ENCODE peak calls at places on chromosomes 16 and 17, in nine cellular contexts. V is CD4-positive, alpha-beta memory T cell; C is heart left ventricle; N is aorta; P is AG04450; U is HepG2; K is stomach; A is cardiac muscle cell; R is A673. E is an unnamed sample.

GRCh38 chr16:66414891-66415290 is 12.2 kb upstream of the BEAN1 start:
- DNase-seq in V (no peak), C (no peak), N (no peak), P (no peak), U (no peak), K (no peak), A (no peak), R (no peak), E (no peak)

GRCh38 chr16:68085259-68086071 is at the start of gene NFATC3:
- DNase-seq in V (peak), C (peak), N (peak), P (peak), U (peak), K (peak), A (peak), R (peak), E (peak)

GRCh38 chr17:57919912-57920311 is 35.3 kb downstream of the CUEDC1 start:
- DNase-seq in V (no peak), C (no peak), N (no peak), P (no peak), U (no peak), K (no peak), A (no peak), R (no peak), E (no peak)

GRCh38 chr17:66837883-66838665 is 3.2 kb downstream of the CACNG5 start:
- DNase-seq in V (no peak), C (no peak), N (no peak), P (no peak), U (no peak), K (no peak), A (no peak), R (no peak), E (no peak)

GRCh38 chr17:35750526-35751395 is 2.3 kb downstream of the GAS2L2 start:
- DNase-seq in V (no peak), C (no peak), N (no peak), P (no peak), U (no peak), K (no peak), A (no peak), R (no peak), E (peak)

GRCh38 chr17:49031965-49032928 is 35.1 kb downstream of the IGF2BP1 start:
- DNase-seq in V (peak), C (no peak), N (no peak), P (peak), U (peak), K (peak), A (peak), R (peak), E (peak)

GRCh38 chr17:49519781-49520180 is 24.7 kb downstream of the NGFR start:
- DNase-seq in V (no peak), C (no peak), N (peak), P (no peak), U (no peak), K (no peak), A (peak), R (no peak), E (no peak)

GRCh38 chr16:78926723-78927200 is 673.8 kb downstream of the MAF start:
- DNase-seq in V (no peak), C (no peak), N (no peak), P (no peak), U (no peak), K (no peak), A (no peak), R (no peak), E (no peak)

GRCh38 chr17:40297511-40297910 is 9.8 kb downstream of the CDC6 start:
- DNase-seq in V (no peak), C (no peak), N (no peak), P (no peak), U (no peak), K (no peak), A (no peak), R (no peak), E (no peak)

GRCh38 chr17:6439951-6440350 is 4.3 kb upstream of the PIMREG start:
- DNase-seq in V (no peak), C (no peak), N (no peak), P (no peak), U (peak), K (no peak), A (no peak), R (no peak), E (no peak)

GRCh38 chr17:57068222-57068658 is 16.8 kb upstream of the AKAP1 start:
- DNase-seq in V (no peak), C (no peak), N (no peak), P (no peak), U (no peak), K (no peak), A (no peak), R (no peak), E (no peak)

GRCh38 chr16:57724541-57724940 is 11.0 kb upstream of the KATNB1 start:
- DNase-seq in V (no peak), C (no peak), N (peak), P (no peak), U (no peak), K (no peak), A (no peak), R (no peak), E (no peak)

GRCh38 chr16:16113076-16113475 is 110.2 kb downstream of the ABCC6 start:
- DNase-seq in V (no peak), C (no peak), N (no peak), P (no peak), U (no peak), K (no peak), A (no peak), R (no peak), E (no peak)

GRCh38 chr17:76529224-76529642 is 8.3 kb downstream of the CYGB start:
- DNase-seq in V (no peak), C (peak), N (peak), P (no peak), U (no peak), K (peak), A (peak), R (no peak), E (no peak)

GRCh38 chr16:27461483-27462171 is 59.7 kb downstream of the IL21R start:
- DNase-seq in V (no peak), C (peak), N (peak), P (no peak), U (no peak), K (no peak), A (no peak), R (no peak), E (no peak)

DNA sequence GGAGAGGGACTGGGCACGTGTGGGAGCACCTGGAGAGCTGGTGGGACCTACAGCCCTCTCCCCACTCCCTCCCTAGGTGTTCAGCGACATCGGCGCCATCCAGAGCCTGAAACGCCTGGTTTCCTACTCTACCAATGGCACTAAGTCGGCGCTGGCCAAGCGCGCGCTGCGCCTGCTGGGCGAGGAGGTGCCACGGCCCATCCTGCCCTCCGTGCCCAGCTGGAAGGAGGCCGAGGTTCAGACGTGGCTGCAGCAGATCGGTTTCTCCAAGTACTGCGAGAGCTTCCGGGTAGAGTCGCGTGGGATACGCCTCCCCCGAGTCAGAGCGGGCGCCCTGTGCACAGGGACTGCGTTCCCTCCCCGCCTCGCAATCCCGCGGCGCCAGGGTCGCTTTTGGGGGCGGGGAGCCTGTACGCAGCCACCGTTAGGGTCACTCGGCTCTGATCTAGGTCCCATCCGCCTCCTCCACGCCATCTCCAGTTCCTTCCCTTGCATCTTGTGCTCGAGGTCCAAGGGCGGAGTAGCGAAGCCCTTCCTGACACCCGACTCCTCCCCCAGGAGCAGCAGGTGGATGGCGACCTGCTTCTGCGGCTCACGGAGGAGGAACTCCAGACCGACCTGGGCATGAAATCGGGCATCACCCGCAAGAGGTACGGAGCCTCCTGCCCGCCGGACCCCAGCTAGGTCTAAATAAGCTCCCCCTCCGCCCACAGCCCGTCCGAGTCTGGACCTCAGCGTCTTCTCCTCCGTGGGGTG is 13.0 kb downstream of the SARM1 start:
- DNase-seq in V (peak), C (no peak), N (peak), P (no peak), U (no peak), K (peak), A (no peak), R (no peak), E (no peak)
- H3K27ac ChIP-seq in V (peak), C (no peak), N (no peak), P (no peak), U (no peak), K (peak), A (no peak), R (no peak), E (no peak)

DNA sequence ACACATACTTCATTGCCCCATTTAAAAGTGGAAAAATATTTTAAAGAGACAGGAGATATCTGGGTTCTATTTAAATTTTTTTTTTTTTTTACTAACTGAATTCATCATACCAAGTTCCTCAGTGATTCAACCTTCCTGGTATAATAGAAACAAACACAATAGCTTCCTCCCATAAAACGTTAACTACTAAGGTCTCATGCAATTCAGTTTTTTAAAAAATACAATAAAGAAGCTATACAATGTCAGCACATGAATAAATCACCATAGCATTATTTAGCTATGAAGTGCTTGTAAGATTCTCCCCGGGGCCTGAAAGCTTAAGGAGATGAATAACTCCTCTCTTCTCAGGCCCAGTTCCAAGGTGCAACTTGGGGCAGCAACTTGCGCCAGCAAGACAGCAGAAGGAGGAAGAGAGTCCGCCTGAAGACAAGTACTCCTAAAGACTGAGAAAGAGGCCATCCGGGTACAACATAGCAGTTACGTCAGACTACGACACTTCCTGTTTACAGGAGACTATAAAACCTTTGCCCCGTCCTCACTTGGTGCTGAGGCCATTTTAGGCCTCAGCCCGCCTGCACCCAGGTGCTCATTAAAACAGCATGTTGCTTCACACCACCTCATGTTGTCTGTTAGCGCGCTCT is 81.5 kb downstream of the MYO1D start:
- DNase-seq in V (no peak), C (no peak), N (no peak), P (no peak), U (no peak), K (no peak), A (no peak), R (no peak), E (peak)
- H3K27ac ChIP-seq in V (no peak), C (no peak), N (no peak), P (no peak), U (peak), K (no peak), A (no peak), R (no peak), E (no peak)

GRCh38 chr16:86364653-86365380 is 145.5 kb upstream of the FOXF1 start:
- DNase-seq in V (no peak), C (no peak), N (no peak), P (no peak), U (no peak), K (no peak), A (no peak), R (no peak), E (no peak)
- H3K27ac ChIP-seq in V (no peak), C (no peak), N (no peak), P (peak), U (no peak), K (peak), A (peak), R (no peak), E (no peak)

DNA sequence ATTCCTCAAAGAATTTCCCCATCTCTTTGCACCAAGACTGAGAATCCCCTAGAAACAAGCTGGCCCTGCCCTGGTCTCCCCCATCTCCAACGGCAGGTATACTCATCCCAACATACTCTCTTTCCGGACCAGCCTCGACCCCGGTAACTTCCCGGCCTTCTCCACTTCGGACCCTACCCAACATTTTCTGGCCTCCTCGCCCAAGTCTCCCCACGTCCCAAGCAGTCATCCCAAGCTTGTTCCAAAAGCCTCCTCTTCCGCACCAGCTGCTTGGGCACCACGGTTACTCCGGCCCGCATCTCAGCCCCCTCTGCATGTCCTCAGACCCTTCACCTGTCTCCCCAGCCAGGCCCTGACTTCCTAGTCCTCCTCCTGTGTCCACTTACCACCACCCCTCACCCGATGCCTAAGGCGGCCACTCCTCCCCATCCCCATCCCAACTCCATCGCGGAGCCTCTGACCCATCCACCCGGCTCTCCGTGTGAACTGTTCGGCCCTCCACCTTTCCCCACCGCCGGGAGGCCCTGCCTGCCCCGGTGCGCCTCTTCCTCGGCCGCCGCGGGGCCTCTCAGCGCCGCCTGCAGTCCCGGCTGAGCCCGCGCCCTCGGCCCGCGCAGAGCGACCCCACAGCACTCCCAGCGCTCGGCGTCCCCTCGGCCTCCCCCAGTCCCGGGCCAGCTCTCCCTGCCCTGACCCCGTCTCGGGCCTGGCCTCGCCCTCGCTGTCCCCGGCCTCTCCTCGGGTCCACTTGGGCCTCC is 993 bp downstream of the PITPNA start:
- DNase-seq in V (peak), C (peak), N (no peak), P (no peak), U (no peak), K (no peak), A (peak), R (no peak), E (no peak)
- H3K27ac ChIP-seq in V (peak), C (peak), N (peak), P (no peak), U (peak), K (peak), A (peak), R (peak), E (peak)

DNA sequence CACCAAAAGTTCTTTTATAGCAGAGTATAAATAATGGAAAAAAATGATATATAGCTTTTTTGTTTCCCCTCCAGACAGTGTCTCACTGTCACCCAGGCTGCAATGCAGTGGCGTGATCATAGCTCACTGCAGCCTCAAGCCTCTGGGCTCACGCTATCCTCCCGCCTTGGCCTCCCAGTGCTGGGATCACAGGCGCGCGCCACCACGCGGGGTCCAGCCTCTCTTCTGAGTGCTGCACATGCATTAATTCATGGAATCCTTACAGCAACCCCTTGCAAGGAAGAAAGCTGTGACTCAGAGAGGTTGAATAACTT is 18.0 kb upstream of the ZNF629 start:
- DNase-seq in V (no peak), C (no peak), N (no peak), P (no peak), U (no peak), K (no peak), A (no peak), R (peak), E (no peak)
- H3K27ac ChIP-seq in V (peak), C (peak), N (peak), P (peak), U (peak), K (peak), A (peak), R (peak), E (no peak)

DNA sequence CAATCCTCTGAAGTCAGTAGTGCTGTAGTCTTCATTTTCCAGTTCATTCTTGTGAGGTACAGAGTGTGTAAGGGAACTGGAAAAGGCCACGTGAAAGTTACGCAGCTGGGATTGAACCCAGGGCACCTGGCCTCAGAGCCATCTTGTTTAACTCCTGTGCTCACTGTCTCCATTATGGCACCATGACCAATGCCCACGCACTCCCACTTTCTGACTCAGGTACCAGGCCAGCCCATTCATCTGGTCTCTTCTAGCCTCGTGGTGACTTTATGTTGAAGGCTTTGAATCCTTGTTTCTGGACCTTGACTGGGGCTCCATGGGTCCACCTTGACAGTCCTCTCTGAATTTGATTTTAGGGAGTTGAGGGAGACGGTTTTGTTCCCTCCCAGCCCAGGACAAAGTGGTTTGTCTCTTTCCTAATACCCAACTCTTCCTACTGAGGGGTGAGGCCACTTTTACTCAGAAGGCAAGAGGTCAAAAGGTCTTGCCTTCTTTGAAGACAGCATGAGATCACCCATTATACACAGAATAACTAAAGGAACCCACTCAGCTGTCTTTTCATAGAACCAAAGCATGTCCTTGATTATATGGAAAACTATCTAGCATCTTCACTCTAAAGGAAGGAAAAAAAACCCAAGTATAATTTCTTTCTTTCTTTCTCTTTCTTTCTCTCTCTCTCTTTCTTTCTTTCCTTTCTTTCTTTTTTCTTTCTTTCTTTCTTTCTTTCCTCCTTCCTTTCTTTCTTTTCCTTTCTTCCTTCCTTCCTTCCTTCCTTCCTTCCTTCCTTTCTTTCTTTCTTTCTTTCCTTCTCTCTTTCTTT is 50.0 kb downstream of the OTOA start:
- DNase-seq in V (no peak), C (no peak), N (no peak), P (no peak), U (no peak), K (no peak), A (no peak), R (no peak), E (no peak)
- H3K27ac ChIP-seq in V (no peak), C (no peak), N (no peak), P (no peak), U (no peak), K (no peak), A (no peak), R (no peak), E (no peak)

DNA sequence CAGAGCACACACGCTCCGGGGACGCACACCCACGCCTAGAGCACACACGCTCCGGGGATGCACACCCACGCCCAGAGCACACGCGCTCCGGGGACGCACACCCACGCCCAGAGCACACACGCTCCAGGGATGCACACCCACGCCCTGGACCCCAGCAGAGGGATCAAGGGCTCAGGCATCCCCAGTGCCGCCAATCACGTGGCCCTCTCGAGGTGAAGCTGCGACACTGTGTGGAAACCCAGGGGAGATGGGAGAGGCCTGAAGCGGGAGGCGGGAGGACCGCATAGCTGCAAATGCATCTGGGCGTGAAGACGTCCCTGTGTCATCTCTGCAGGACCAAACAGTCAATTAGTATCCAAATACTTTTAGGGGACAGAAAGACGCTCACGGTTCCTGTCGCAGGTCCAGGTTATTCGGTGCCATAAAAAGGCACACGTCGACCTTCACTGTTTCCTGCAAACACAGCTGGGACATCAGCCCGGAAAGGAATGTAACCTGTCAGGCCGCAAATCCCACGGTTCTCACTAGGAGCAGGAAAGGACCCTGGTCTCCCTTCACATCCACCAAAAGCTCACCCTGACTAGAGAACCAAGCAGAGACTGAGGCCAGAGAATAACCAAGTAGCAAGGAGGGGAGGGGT is 56.4 kb downstream of the TBC1D16 start:
- DNase-seq in V (no peak), C (no peak), N (peak), P (no peak), U (no peak), K (no peak), A (no peak), R (no peak), E (no peak)
- H3K27ac ChIP-seq in V (no peak), C (no peak), N (no peak), P (no peak), U (no peak), K (no peak), A (no peak), R (no peak), E (no peak)

DNA sequence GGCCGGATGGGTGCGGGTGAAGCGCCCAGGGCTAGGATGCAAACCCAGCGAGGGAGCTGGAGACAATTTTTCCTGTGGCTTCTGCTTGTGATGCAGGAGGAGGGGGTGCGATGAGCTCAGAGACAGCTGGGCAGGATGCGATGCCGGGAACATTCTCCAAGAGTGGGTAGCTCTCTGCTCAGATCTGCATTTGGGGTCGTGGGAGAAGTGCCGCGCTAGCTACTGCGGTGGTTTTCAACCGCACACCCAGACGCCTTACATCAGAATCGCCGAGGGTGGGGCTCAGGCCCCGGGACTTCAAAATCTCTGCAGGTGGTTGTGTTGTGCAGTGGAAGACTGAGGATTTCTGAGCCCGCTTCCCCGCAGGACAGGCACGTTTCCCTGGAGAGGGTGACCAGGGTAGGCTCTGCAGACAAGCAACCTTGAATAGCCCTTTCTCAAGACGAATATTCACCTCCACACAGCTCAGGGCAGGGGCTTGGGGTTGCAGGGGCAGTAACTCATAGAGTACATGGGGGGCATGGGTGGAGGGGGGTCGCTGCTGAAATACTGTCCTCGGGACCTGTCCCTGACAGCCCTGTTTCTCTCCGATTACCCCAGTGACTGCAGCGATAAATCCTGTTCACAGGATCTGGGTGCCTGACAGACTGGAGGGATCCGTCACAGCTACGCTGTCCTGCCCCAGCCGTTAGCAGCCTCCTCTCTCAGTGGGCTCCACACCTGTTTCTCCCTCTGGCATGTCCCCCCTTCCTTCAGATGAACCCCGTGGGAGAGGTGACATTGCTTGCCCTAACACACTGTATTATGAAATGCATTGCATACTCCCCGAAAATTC is 63.3 kb downstream of the HAPSTR1 start:
- DNase-seq in V (no peak), C (peak), N (no peak), P (no peak), U (no peak), K (no peak), A (no peak), R (no peak), E (no peak)
- H3K27ac ChIP-seq in V (no peak), C (no peak), N (no peak), P (no peak), U (no peak), K (no peak), A (no peak), R (no peak), E (no peak)

E was measured in foreskin keratinocyte.